ENCODE peak calls at places on chromosomes 5 and 9, in nine cellular contexts. D, H, M, R, K, S, N, L and Z are unnamed samples.

GRCh38 chr9:21598749-21599148 is 116.6 kb upstream of the IFNE start:
- DNase-seq in D (no peak), H (no peak), M (no peak), R (no peak), K (no peak), S (no peak), N (no peak), L (no peak), Z (no peak)

GRCh38 chr9:124208571-124208970 is 49.2 kb upstream of the NEK6 start:
- DNase-seq in D (no peak), H (peak; percentile 13), M (no peak), R (no peak), K (no peak), S (no peak), N (no peak), L (no peak), Z (no peak)

GRCh38 chr5:74063821-74064598 is 438.0 kb downstream of the ARHGEF28 start:
- DNase-seq in D (no peak), H (no peak), M (no peak), R (no peak), K (peak; percentile 25), S (no peak), N (peak; percentile 83), L (no peak), Z (no peak)

GRCh38 chr9:127202461-127203139 is 62.0 kb upstream of the GARNL3 start:
- DNase-seq in D (no peak), H (peak; percentile 47), M (no peak), R (no peak), K (no peak), S (peak; percentile 12), N (no peak), L (no peak), Z (peak; percentile 19)

GRCh38 chr9:136028760-136029470 is 66.2 kb downstream of the NACC2 start:
- DNase-seq in D (no peak), H (no peak), M (no peak), R (no peak), K (no peak), S (no peak), N (no peak), L (no peak), Z (no peak)

GRCh38 chr9:82665324-82665723 is 397.6 kb downstream of the RASEF start:
- DNase-seq in D (no peak), H (no peak), M (no peak), R (no peak), K (no peak), S (no peak), N (no peak), L (no peak), Z (no peak)

GRCh38 chr9:18347381-18348084 is 126.4 kb upstream of the ADAMTSL1 start:
- DNase-seq in D (no peak), H (no peak), M (no peak), R (no peak), K (no peak), S (no peak), N (no peak), L (no peak), Z (no peak)

GRCh38 chr9:134880484-134881312 is at the start of gene FCN2:
- DNase-seq in D (no peak), H (no peak), M (no peak), R (no peak), K (no peak), S (no peak), N (no peak), L (no peak), Z (no peak)

GRCh38 chr9:134981001-134981400 is 63.3 kb upstream of the FCN1 start:
- DNase-seq in D (no peak), H (no peak), M (no peak), R (no peak), K (no peak), S (no peak), N (no peak), L (no peak), Z (no peak)

GRCh38 chr5:54867310-54867944 is 118.0 kb downstream of the ESM1 start:
- DNase-seq in D (no peak), H (no peak), M (no peak), R (peak; percentile 38), K (no peak), S (no peak), N (peak; percentile 82), L (no peak), Z (no peak)

GRCh38 chr9:124784503-124784902 is 7.6 kb downstream of the OLFML2A start:
- DNase-seq in D (no peak), H (no peak), M (no peak), R (no peak), K (no peak), S (no peak), N (peak; percentile 43), L (no peak), Z (no peak)

GRCh38 chr5:172860520-172861443 is 26.7 kb downstream of the ERGIC1 start:
- DNase-seq in D (no peak), H (peak; percentile 97), M (peak; percentile 91), R (no peak), K (peak; percentile 63), S (peak; percentile 90), N (peak; percentile 82), L (peak; percentile 88), Z (peak; percentile 96)

GRCh38 chr5:2754621-2755370 is 3.3 kb upstream of the IRX2 start:
- DNase-seq in D (no peak), H (no peak), M (peak; percentile 6), R (no peak), K (no peak), S (no peak), N (no peak), L (no peak), Z (no peak)

GRCh38 chr5:141420855-141421488 is at the start of gene PCDHGA11:
- DNase-seq in D (no peak), H (no peak), M (no peak), R (peak; percentile 4), K (peak; percentile 38), S (no peak), N (peak; percentile 73), L (no peak), Z (no peak)

GRCh38 chr5:141427783-141428426 is 2.4 kb upstream of the PCDHGA12 start:
- DNase-seq in D (no peak), H (no peak), M (no peak), R (no peak), K (no peak), S (no peak), N (no peak), L (no peak), Z (no peak)

GRCh38 chr5:141419074-141419880 is 1.6 kb upstream of the PCDHGA11 start:
- DNase-seq in D (no peak), H (no peak), M (no peak), R (no peak), K (no peak), S (no peak), N (no peak), L (no peak), Z (no peak)

GRCh38 chr5:141421489-141421855 is 621 bp downstream of the PCDHGA11 start:
- DNase-seq in D (no peak), H (no peak), M (no peak), R (no peak), K (no peak), S (no peak), N (no peak), L (no peak), Z (no peak)

DNA sequence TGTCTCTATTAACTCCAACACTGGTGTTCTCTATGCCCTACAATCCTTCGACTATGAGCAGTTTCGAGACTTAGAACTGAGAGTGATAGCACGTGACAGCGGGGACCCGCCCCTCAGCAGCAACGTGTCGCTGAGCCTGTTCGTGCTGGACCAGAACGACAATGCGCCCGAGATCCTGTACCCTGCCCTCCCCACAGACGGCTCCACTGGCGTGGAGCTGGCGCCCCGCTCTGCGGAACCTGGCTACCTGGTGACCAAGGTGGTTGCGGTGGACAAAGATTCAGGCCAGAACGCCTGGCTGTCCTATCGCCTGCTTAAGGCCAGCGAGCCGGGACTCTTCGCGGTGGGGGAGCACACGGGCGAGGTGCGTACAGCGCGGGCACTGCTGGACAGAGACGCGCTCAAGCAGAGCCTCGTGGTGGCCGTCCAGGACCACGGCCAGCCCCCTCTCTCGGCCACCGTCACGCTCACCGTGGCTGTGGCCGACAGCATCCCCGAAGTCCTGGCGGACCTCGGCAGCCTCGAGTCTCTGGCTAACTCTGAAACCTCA is 2.0 kb downstream of the PCDHGA11 start:
- DNase-seq in D (no peak), H (no peak), M (no peak), R (no peak), K (no peak), S (no peak), N (no peak), L (no peak), Z (no peak)
- H3K9me3 ChIP-seq in D (peaks cover 24% of the 10 kb centered on the region), H (peaks cover 15% of the 10 kb centered on the region), M (peaks cover 5% of the 10 kb centered on the region), R (peaks cover 4% of the 10 kb centered on the region), K (peaks cover 16% of the 10 kb centered on the region), S (peaks cover 100% of the 10 kb centered on the region), N (peaks cover 27% of the 10 kb centered on the region), L (peaks cover 62% of the 10 kb centered on the region), Z (peaks cover 24% of the 10 kb centered on the region)

GRCh38 chr5:96736937-96737336 is 70.8 kb downstream of the ERAP1 start:
- DNase-seq in D (no peak), H (no peak), M (no peak), R (no peak), K (no peak), S (no peak), N (no peak), L (no peak), Z (no peak)
- H3K9me3 ChIP-seq in D (no peaks in the 10 kb centered on the region), H (no peaks in the 10 kb centered on the region), M (no peaks in the 10 kb centered on the region), R (no peaks in the 10 kb centered on the region), K (no peaks in the 10 kb centered on the region), S (no peaks in the 10 kb centered on the region), N (no peaks in the 10 kb centered on the region), L (no peaks in the 10 kb centered on the region), Z (no peaks in the 10 kb centered on the region)

DNA sequence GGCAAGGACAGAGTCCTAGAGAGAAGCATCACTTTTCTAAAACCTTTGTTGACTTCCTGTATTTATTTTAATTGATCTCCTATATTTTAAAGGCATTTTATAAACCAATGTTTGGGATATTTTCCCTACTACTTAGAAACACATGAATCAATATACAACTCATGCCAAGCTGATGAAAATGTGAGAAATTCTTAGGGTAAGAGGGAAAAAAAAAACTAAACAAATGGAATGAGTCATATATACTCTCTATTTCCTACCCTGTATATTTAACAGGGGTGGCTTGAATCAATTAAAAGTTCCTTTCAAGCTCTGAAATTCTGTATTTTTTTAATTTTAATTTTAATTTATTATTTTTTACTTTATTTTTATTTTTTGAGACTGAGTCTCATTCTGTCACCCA is 19.6 kb downstream of the BAAT start:
- DNase-seq in D (no peak), H (no peak), M (no peak), R (no peak), K (no peak), S (no peak), N (peak; percentile 30), L (no peak), Z (no peak)
- H3K9me3 ChIP-seq in D (no peaks in the 10 kb centered on the region), H (no peaks in the 10 kb centered on the region), M (no peaks in the 10 kb centered on the region), R (no peaks in the 10 kb centered on the region), K (no peaks in the 10 kb centered on the region), S (no peaks in the 10 kb centered on the region), N (no peaks in the 10 kb centered on the region), L (no peaks in the 10 kb centered on the region), Z (no peaks in the 10 kb centered on the region)

GRCh38 chr9:5652810-5653209 is 23.9 kb downstream of the RIC1 start:
- DNase-seq in D (no peak), H (no peak), M (no peak), R (no peak), K (no peak), S (no peak), N (no peak), L (no peak), Z (no peak)
- H3K9me3 ChIP-seq in D (peaks cover 28% of the 10 kb centered on the region), H (peaks cover 21% of the 10 kb centered on the region), M (no peaks in the 10 kb centered on the region), R (peaks cover 3% of the 10 kb centered on the region), K (no peaks in the 10 kb centered on the region), S (peaks cover 66% of the 10 kb centered on the region), N (no peaks in the 10 kb centered on the region), L (peaks cover 24% of the 10 kb centered on the region), Z (no peaks in the 10 kb centered on the region)